ENCODE peak calls at places on chromosomes 6 and 20, in four cellular contexts. K, U, A and Q are unnamed samples.

GRCh38 chr6:2959909-2960719 is 11.3 kb downstream of the SERPINB6 start:
- DNase-seq in K (no peak), U (peak), A (no peak), Q (peak)

GRCh38 chr6:92688328-92688727 is 731.0 kb downstream of the EPHA7 start:
- DNase-seq in K (no peak), U (no peak), A (no peak), Q (no peak)

GRCh38 chr20:32619586-32619985 is 34.5 kb upstream of the NOL4L start:
- DNase-seq in K (no peak), U (no peak), A (no peak), Q (no peak)

GRCh38 chr6:129493396-129493902 is 216.5 kb downstream of the ARHGAP18 start:
- DNase-seq in K (no peak), U (peak), A (no peak), Q (peak)

GRCh38 chr20:14963262-14963663 is 625.9 kb upstream of the FLRT3 start:
- DNase-seq in K (no peak), U (peak), A (no peak), Q (peak)

GRCh38 chr20:1813101-1813529 is 82.1 kb upstream of the SIRPA start:
- DNase-seq in K (no peak), U (peak), A (no peak), Q (peak)

GRCh38 chr6:46933751-46934150 is 12.0 kb upstream of the ADGRF5 start:
- DNase-seq in K (no peak), U (peak), A (no peak), Q (peak)

GRCh38 chr6:122947355-122947754 is 48.7 kb upstream of the CLVS2 start:
- DNase-seq in K (no peak), U (no peak), A (peak), Q (no peak)

GRCh38 chr6:86153529-86153928 is 510.8 kb upstream of the SYNCRIP start:
- DNase-seq in K (no peak), U (no peak), A (no peak), Q (no peak)

GRCh38 chr6:53290547-53291510 is 57.9 kb downstream of the ELOVL5 start:
- DNase-seq in K (no peak), U (no peak), A (no peak), Q (no peak)

GRCh38 chr6:149723771-149724417 is 6.0 kb upstream of the LATS1 start:
- DNase-seq in K (no peak), U (peak), A (peak), Q (peak)

GRCh38 chr6:33668914-33669313 is 42.6 kb downstream of the UQCC2 start:
- DNase-seq in K (peak), U (no peak), A (no peak), Q (no peak)

GRCh38 chr6:53090576-53090975 is 25.4 kb downstream of the FBXO9 start:
- DNase-seq in K (no peak), U (peak), A (no peak), Q (peak)

GRCh38 chr20:3712279-3712873 is at the start of gene SIGLEC1:
- DNase-seq in K (peak), U (no peak), A (no peak), Q (no peak)

GRCh38 chr6:4253604-4254211 is 118.3 kb upstream of the ECI2 start:
- DNase-seq in K (no peak), U (peak), A (no peak), Q (peak)

GRCh38 chr6:38871745-38872568 is 156.8 kb downstream of the DNAH8 start:
- DNase-seq in K (no peak), U (peak), A (peak), Q (peak)

GRCh38 chr6:115891111-115891669 is 169.5 kb downstream of the FRK start:
- DNase-seq in K (no peak), U (peak), A (no peak), Q (peak)

GRCh38 chr20:57759724-57760123 is 49.9 kb upstream of the PMEPA1 start:
- DNase-seq in K (no peak), U (no peak), A (no peak), Q (no peak)

GRCh38 chr6:83193747-83194582 is 808 bp downstream of the RWDD2A start:
- DNase-seq in K (peak), U (peak), A (peak), Q (peak)

GRCh38 chr6:41037107-41037900 is 1.7 kb downstream of the UNC5CL start:
- DNase-seq in K (no peak), U (no peak), A (no peak), Q (no peak)

GRCh38 chr6:163337958-163338357 is 76.6 kb upstream of the QKI start:
- DNase-seq in K (peak), U (no peak), A (no peak), Q (no peak)

GRCh38 chr6:47484616-47485015 is 7.0 kb downstream of the CD2AP start:
- DNase-seq in K (no peak), U (peak), A (no peak), Q (peak)

GRCh38 chr6:47047097-47047478 is 5.0 kb upstream of the ADGRF1 start:
- DNase-seq in K (no peak), U (no peak), A (no peak), Q (no peak)

GRCh38 chr6:5746392-5747140 is 260.2 kb downstream of the NRN1 start:
- DNase-seq in K (no peak), U (no peak), A (peak), Q (peak)

GRCh38 chr20:7248392-7248992 is 481.0 kb downstream of the BMP2 start:
- DNase-seq in K (no peak), U (no peak), A (no peak), Q (no peak)

GRCh38 chr6:36834576-36835293 is 4.5 kb downstream of the CPNE5 start:
- DNase-seq in K (no peak), U (no peak), A (no peak), Q (no peak)